ENCODE peak calls at places on chromosomes 4 and X, in six cellular contexts. A is MM.1S, U is A673, R is fibroblast of lung, J is astrocyte, C is neural progenitor cell. M is an unnamed sample.

GRCh38 chrX:74422576-74423288 is 1.4 kb downstream of the SLC16A2 start:
- DNase-seq in A (no peak), U (peak; percentile 45), R (peak; percentile 59), J (peak; percentile 54), C (peak; percentile 78), M (no peak)

GRCh38 chrX:19888419-19888879 is 1.0 kb upstream of the SH3KBP1 start:
- DNase-seq in A (peak; percentile 37), U (peak; percentile 73), R (peak; percentile 79), J (peak; percentile 42), C (peak; percentile 64), M (peak; percentile 80)

GRCh38 chr4:153084939-153085630 is 119.2 kb upstream of the TRIM2 start:
- DNase-seq in A (peak; percentile 78), U (peak; percentile 78), R (peak; percentile 62), J (peak; percentile 51), C (peak; percentile 77), M (peak; percentile 76)

GRCh38 chrX:96703816-96704215 is 19.2 kb downstream of the DIAPH2 start:
- DNase-seq in A (no peak), U (no peak), R (no peak), J (no peak), C (no peak), M (no peak)

GRCh38 chr4:96677499-96677898 is 837.6 kb downstream of the PDHA2 start:
- DNase-seq in A (no peak), U (no peak), R (peak; percentile 8), J (peak; percentile 51), C (no peak), M (peak; percentile 23)

GRCh38 chrX:123648028-123648810 is 84.6 kb downstream of the THOC2 start:
- DNase-seq in A (no peak), U (peak; percentile 44), R (peak; percentile 71), J (peak; percentile 74), C (peak; percentile 71), M (peak; percentile 37)

GRCh38 chrX:133674726-133675470 is 259.6 kb upstream of the GPC4 start:
- DNase-seq in A (no peak), U (no peak), R (no peak), J (no peak), C (no peak), M (peak; percentile 89)

GRCh38 chr4:535181-535923 is 36.3 kb downstream of the PIGG start:
- DNase-seq in A (no peak), U (no peak), R (no peak), J (no peak), C (no peak), M (no peak)

GRCh38 chr4:109131559-109131958 is 170.9 kb downstream of the COL25A1 start:
- DNase-seq in A (no peak), U (no peak), R (no peak), J (no peak), C (no peak), M (no peak)

GRCh38 chr4:128306992-128307581 is 19.5 kb upstream of the PGRMC2 start:
- DNase-seq in A (no peak), U (no peak), R (no peak), J (no peak), C (no peak), M (no peak)

GRCh38 chrX:15512401-15512965 is 11.9 kb downstream of the BMX start:
- DNase-seq in A (no peak), U (no peak), R (no peak), J (no peak), C (no peak), M (peak; percentile 67)

GRCh38 chrX:78384486-78384885 is 57.1 kb upstream of the CYSLTR1 start:
- DNase-seq in A (no peak), U (no peak), R (no peak), J (no peak), C (no peak), M (peak; percentile 72)

GRCh38 chr4:78645853-78646757 is 94.5 kb downstream of the ANXA3 start:
- DNase-seq in A (no peak), U (peak; percentile 66), R (peak; percentile 97), J (peak; percentile 94), C (no peak), M (peak; percentile 91)

GRCh38 chr4:188986271-188986689 is 847.0 kb downstream of the TRIML1 start:
- DNase-seq in A (peak; percentile 62), U (peak; percentile 44), R (peak; percentile 60), J (peak; percentile 47), C (no peak), M (peak; percentile 75)

GRCh38 chrX:58025979-58026378 is 115.7 kb upstream of the ZXDA start:
- DNase-seq in A (peak; percentile 65), U (peak; percentile 52), R (peak; percentile 1), J (no peak), C (peak; percentile 9), M (peak; percentile 51)

GRCh38 chr4:122992111-122992510 is 69.7 kb upstream of the NUDT6 start:
- DNase-seq in A (no peak), U (no peak), R (peak; percentile 28), J (peak; percentile 9), C (no peak), M (peak; percentile 44)

GRCh38 chr4:101280866-101281600 is 66.3 kb downstream of the PPP3CA start:
- DNase-seq in A (no peak), U (peak; percentile 60), R (no peak), J (no peak), C (peak; percentile 43), M (no peak)

GRCh38 chrX:103549920-103550319 is 30.6 kb upstream of the RAB40A start:
- DNase-seq in A (no peak), U (no peak), R (no peak), J (no peak), C (no peak), M (no peak)

GRCh38 chr4:1232661-1233621 is 16.0 kb downstream of the CTBP1 start:
- DNase-seq in A (no peak), U (peak; percentile 47), R (peak; percentile 72), J (peak; percentile 25), C (peak; percentile 26), M (no peak)

GRCh38 chr4:76206222-76206942 is 7.2 kb downstream of the SCARB2 start:
- DNase-seq in A (no peak), U (peak; percentile 57), R (peak; percentile 20), J (no peak), C (no peak), M (no peak)

GRCh38 chr4:48483777-48484493 is 792 bp downstream of the SLC10A4 start:
- DNase-seq in A (no peak), U (no peak), R (no peak), J (no peak), C (peak; percentile 29), M (no peak)
- TF ChIP-seq EZH2 in A (no peak), U (no peak), R (peak; percentile 98), J (peak; percentile 98), C (peak; percentile 94), M (no peak)

GRCh38 chr4:174215055-174215454 is 68.4 kb downstream of the FBXO8 start:
- DNase-seq in A (no peak), U (no peak), R (peak; percentile 11), J (no peak), C (no peak), M (no peak)

GRCh38 chr4:174218127-174218790 is 65.2 kb downstream of the FBXO8 start:
- DNase-seq in A (no peak), U (no peak), R (peak; percentile 27), J (no peak), C (peak; percentile 46), M (no peak)

GRCh38 chr4:174216935-174217272 is 66.6 kb downstream of the FBXO8 start:
- DNase-seq in A (no peak), U (no peak), R (no peak), J (no peak), C (peak; percentile 22), M (no peak)

GRCh38 chr4:174215936-174216699 is 67.3 kb downstream of the FBXO8 start:
- DNase-seq in A (no peak), U (no peak), R (peak; percentile 12), J (no peak), C (peak; percentile 61), M (no peak)

DNA sequence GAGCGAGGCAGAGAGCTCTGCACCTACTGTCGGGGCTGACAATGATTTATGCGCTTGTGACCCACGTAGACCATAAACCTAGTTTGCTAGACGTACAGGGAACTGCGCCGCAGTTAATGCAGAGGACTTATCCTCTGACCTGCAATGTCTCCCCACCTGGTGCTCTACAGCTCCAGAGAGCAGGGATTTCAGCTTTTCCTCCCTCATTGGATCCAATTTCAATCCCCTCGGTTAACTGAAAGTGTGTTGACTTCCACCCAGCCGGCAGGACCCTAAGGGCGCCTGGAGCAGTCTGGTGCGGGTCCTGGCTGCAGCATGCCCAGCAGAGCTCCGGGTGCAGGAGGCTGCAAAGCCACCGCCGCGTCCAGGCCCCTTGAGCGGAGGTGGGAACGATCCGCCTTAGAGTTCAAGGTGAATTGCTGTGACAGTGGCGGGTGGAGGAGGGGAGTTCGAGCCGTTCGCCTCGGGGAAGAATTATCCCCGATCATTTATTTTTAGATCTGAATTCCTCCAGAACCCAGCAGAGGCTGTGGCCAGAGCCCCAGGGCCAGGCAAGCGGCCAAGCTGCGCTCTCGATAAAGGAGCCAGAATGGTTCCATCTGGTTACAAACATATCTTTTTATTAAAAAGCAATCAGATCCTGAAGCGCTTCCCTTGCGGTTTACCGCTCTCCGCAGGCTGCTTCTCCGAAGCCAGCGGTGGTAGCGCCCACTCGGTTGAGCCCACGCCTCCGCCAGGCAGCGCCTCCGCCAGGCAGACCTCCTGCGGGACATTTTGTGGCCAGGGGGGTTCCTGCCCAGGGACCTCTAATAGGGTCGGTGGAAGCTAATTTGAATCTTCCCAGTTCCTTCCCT is 66.0 kb downstream of the FBXO8 start:
- DNase-seq in A (no peak), U (peak; percentile 70), R (peak; percentile 52), J (peak; percentile 57), C (peak; percentile 45), M (no peak)
- TF ChIP-seq EZH2 in A (no peak), U (no peak), R (peak; percentile 90), J (peak; percentile 77), C (peak; percentile 88), M (no peak)

GRCh38 chr4:41747230-41748055 is 1.1 kb downstream of the PHOX2B start:
- DNase-seq in A (no peak), U (no peak), R (no peak), J (no peak), C (peak; percentile 48), M (no peak)
- TF ChIP-seq EZH2 in A (no peak), U (peak; percentile 95), R (no peak), J (peak; percentile 33), C (peak; percentile 95), M (no peak)

GRCh38 chr4:21948347-21949072 is at the start of gene KCNIP4:
- DNase-seq in A (peak; percentile 27), U (peak; percentile 7), R (peak; percentile 27), J (peak; percentile 22), C (peak; percentile 83), M (no peak)
- TF ChIP-seq EZH2 in A (no peak), U (peak; percentile 37), R (peak; percentile 75), J (peak; percentile 61), C (peak; percentile 67), M (no peak)

DNA sequence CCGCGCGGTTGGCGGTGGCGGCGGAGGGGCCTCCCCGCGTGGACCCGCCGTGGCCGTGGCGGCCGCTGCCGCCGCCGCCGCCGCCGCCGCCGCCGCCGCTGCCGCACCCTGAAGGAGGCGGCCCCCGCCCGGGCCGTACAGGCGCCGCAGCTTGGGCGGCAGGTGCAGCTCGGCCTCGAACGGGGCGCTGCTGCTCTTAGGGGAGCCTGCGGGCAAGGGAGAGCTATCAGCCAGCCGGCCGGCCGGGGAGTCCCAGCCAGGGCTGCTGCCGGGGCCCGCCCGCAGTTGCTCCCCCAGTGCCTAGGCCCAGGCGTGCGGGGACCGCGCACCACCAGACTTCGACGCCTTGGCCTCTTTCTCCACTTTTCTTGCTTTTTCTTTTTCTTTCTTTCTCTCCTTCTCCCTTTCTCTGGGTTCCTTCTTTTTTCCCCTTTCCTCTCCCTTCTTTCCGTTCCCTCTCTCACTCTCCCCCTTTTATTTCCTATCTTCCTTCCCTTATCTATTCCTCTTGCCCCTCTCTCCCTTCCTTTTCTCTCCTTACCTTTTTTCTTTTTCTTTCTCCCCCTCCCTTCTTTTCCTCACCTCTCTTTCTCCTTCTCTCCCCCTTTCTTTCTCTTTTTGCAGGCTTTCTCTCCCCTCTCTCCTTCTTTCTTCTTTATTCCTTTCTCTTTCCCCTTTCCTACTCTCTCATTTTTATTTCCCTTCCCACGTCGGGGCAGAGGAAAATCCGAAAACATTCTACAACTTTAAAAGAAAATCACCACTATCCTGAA is 2.0 kb downstream of the ARX start:
- DNase-seq in A (peak; percentile 68), U (no peak), R (no peak), J (no peak), C (peak; percentile 62), M (no peak)
- TF ChIP-seq EZH2 in A (no peak), U (no peak), R (peak; percentile 75), J (no peak), C (no peak), M (no peak)